ENCODE peak calls at places on chromosome 1, in five cellular contexts. Q is CD8-positive, alpha-beta memory T cell; K is activated gamma-delta T cell; J is HT-29; E is fibroblast of the aortic adventitia. M is an unnamed sample.
A peak's percentile ranks its signal among the peaks of the same experiment; 100 is the strongest.

GRCh38 chr1:226804907-226805759 is 65.3 kb upstream of the PSEN2 start:
- DNase-seq in Q (no peak), K (no peak), J (no peak), E (no peak), M (no peak)

GRCh38 chr1:75502776-75503175 is 108.1 kb downstream of the SLC44A5 start:
- DNase-seq in Q (no peak), K (no peak), J (no peak), E (peak; percentile 37), M (no peak)

GRCh38 chr1:6807782-6808181 is 22.5 kb downstream of the CAMTA1 start:
- DNase-seq in Q (no peak), K (no peak), J (peak; percentile 54), E (no peak), M (no peak)

GRCh38 chr1:230084408-230085177 is 17.6 kb downstream of the GALNT2 start:
- DNase-seq in Q (no peak), K (no peak), J (peak; percentile 63), E (peak; percentile 97), M (peak; percentile 98)

GRCh38 chr1:21638531-21639341 is 30.4 kb downstream of the RAP1GAP start:
- DNase-seq in Q (no peak), K (no peak), J (peak; percentile 89), E (peak; percentile 12), M (peak; percentile 28)

GRCh38 chr1:84353665-84354064 is 44.6 kb upstream of the DNASE2B start:
- DNase-seq in Q (no peak), K (no peak), J (no peak), E (peak; percentile 78), M (peak; percentile 74)

GRCh38 chr1:25572708-25573590 is 29.5 kb downstream of the LDLRAP1 start:
- DNase-seq in Q (no peak), K (no peak), J (peak; percentile 66), E (peak; percentile 52), M (peak; percentile 50)

GRCh38 chr1:211372463-211372862 is 45.8 kb downstream of the TRAF5 start:
- DNase-seq in Q (no peak), K (no peak), J (no peak), E (no peak), M (no peak)

GRCh38 chr1:150168960-150169565 is 19.3 kb downstream of the PLEKHO1 start:
- DNase-seq in Q (peak; percentile 44), K (peak; percentile 20), J (peak; percentile 73), E (peak; percentile 70), M (peak; percentile 67)

GRCh38 chr1:158496379-158496778 is 24.4 kb downstream of the OR10R2 start:
- DNase-seq in Q (no peak), K (no peak), J (peak; percentile 16), E (peak; percentile 0), M (peak; percentile 8)

GRCh38 chr1:70947864-70948263 is 99.8 kb downstream of the PTGER3 start:
- DNase-seq in Q (no peak), K (no peak), J (no peak), E (no peak), M (no peak)

GRCh38 chr1:6001992-6002576 is 9.9 kb upstream of the NPHP4 start:
- DNase-seq in Q (no peak), K (no peak), J (peak; percentile 47), E (no peak), M (no peak)

GRCh38 chr1:33050221-33051076 is 13.8 kb upstream of the AK2 start:
- DNase-seq in Q (no peak), K (no peak), J (peak; percentile 71), E (peak; percentile 93), M (peak; percentile 90)

GRCh38 chr1:85289848-85290335 is 13.5 kb upstream of the BCL10 start:
- DNase-seq in Q (no peak), K (no peak), J (no peak), E (no peak), M (no peak)

GRCh38 chr1:111399792-111400610 is 27.5 kb downstream of the OVGP1 start:
- DNase-seq in Q (peak; percentile 33), K (no peak), J (peak; percentile 64), E (peak; percentile 71), M (peak; percentile 65)

GRCh38 chr1:117587479-117588356 is 18.1 kb upstream of the TENT5C start:
- DNase-seq in Q (no peak), K (no peak), J (no peak), E (no peak), M (no peak)

GRCh38 chr1:54332781-54333585 is 73.2 kb downstream of the SSBP3 start:
- DNase-seq in Q (no peak), K (no peak), J (no peak), E (no peak), M (peak; percentile 41)

GRCh38 chr1:229171934-229172333 is 99.0 kb upstream of the RAB4A start:
- DNase-seq in Q (no peak), K (no peak), J (peak; percentile 94), E (no peak), M (no peak)

GRCh38 chr1:235063068-235063765 is 65.4 kb downstream of the TOMM20 start:
- DNase-seq in Q (no peak), K (no peak), J (no peak), E (no peak), M (no peak)

GRCh38 chr1:174912243-174912642 is 87.5 kb upstream of the CACYBP start:
- DNase-seq in Q (no peak), K (no peak), J (no peak), E (no peak), M (no peak)

GRCh38 chr1:14421977-14422609 is 176.4 kb upstream of the KAZN start:
- DNase-seq in Q (no peak), K (no peak), J (no peak), E (no peak), M (no peak)

GRCh38 chr1:157150631-157151030 is 12.4 kb upstream of the ETV3 start:
- DNase-seq in Q (no peak), K (no peak), J (no peak), E (no peak), M (no peak)

GRCh38 chr1:234545512-234546386 is 64.2 kb downstream of the IRF2BP2 start:
- DNase-seq in Q (no peak), K (no peak), J (no peak), E (no peak), M (no peak)

GRCh38 chr1:92315766-92316413 is 17.0 kb downstream of the RPAP2 start:
- DNase-seq in Q (peak; percentile 48), K (no peak), J (no peak), E (no peak), M (no peak)

GRCh38 chr1:206449566-206449965 is 20.7 kb upstream of the IKBKE start:
- DNase-seq in Q (no peak), K (no peak), J (no peak), E (no peak), M (peak; percentile 27)

GRCh38 chr1:59543211-59543668 is 246.3 kb downstream of the FGGY start:
- DNase-seq in Q (no peak), K (no peak), J (no peak), E (no peak), M (no peak)

GRCh38 chr1:111565079-111565478 is 54.5 kb upstream of the RAP1A start:
- DNase-seq in Q (no peak), K (no peak), J (no peak), E (peak; percentile 91), M (peak; percentile 98)